ENCODE peak calls at places on chromosome 2, in four cellular contexts. Q is K562, A is HCT116, E is HepG2. C is an unnamed sample.

GRCh38 chr2:240424341-240425235 is 10.9 kb upstream of the GPC1 start:
- DNase-seq in E (no peak), Q (no peak), A (no peak), C (no peak)

GRCh38 chr2:11385222-11385621 is 40.8 kb upstream of the ROCK2 start:
- DNase-seq in A (no peak), Q (no peak), E (no peak), C (no peak)

GRCh38 chr2:170714156-170715061 is 728 bp upstream of the SP5 start:
- DNase-seq in E (no peak), Q (peak), A (no peak), C (no peak)

GRCh38 chr2:207828361-207829057 is 58.8 kb upstream of the FZD5 start:
- DNase-seq in E (peak), Q (no peak), A (no peak), C (no peak)

GRCh38 chr2:159163935-159164334 is 122.6 kb downstream of the WDSUB1 start:
- DNase-seq in E (no peak), A (no peak), Q (no peak), C (no peak)

GRCh38 chr2:200077210-200077650 is 121.8 kb downstream of the MAIP1 start:
- DNase-seq in E (peak), A (no peak), Q (no peak), C (peak)

GRCh38 chr2:176104338-176105077 is 2.6 kb upstream of the HOXD11 start:
- DNase-seq in E (no peak), Q (no peak), A (no peak), C (no peak)

GRCh38 chr2:8086342-8086741 is 595.5 kb upstream of the ID2 start:
- DNase-seq in E (no peak), A (no peak), Q (no peak), C (no peak)

GRCh38 chr2:43943809-43944452 is 51.9 kb downstream of the LRPPRC start:
- DNase-seq in A (no peak), Q (no peak), E (no peak), C (no peak)

GRCh38 chr2:199485732-199486335 is 28.1 kb upstream of the SATB2 start:
- DNase-seq in Q (peak), A (peak), E (peak), C (no peak)

GRCh38 chr2:65431417-65432226 is 777 bp downstream of the SPRED2 start:
- DNase-seq in Q (peak), A (no peak), E (peak), C (no peak)

DNA sequence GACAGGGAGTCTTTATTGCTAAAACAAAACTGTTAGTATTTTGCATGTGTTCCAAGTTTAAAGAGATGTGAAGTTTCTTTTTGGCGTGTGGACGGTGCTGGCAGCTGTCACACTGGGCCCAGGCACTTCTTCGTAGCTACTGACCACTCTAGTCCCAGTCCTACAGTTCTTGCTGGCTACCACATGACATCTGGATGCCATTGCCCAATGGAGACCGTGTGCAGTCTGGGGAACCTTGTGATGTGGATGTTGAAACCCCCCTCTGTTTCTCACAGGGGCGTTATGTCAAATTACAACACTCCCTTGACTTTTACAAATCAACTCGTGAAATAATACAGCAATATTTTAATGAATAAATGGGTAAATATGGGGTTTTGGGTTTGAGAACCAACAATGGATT is 1.1 kb downstream of the GPD2 start:
- DNase-seq in Q (peak), E (no peak), A (no peak), C (no peak)
- TF ChIP-seq POLR2AphosphoS5 in Q (no peak), E (no peak), A (no peak), C (no peak)

GRCh38 chr2:178415979-178416378 is 35.0 kb downstream of the PRKRA start:
- DNase-seq in Q (no peak), E (no peak), A (no peak), C (no peak)

GRCh38 chr2:178412047-178412446 is 38.9 kb downstream of the PRKRA start:
- DNase-seq in Q (no peak), E (no peak), A (no peak), C (no peak)

GRCh38 chr2:178413472-178414265 is 37.3 kb downstream of the PRKRA start:
- DNase-seq in Q (peak), E (peak), A (peak), C (peak)

GRCh38 chr2:178417916-178418315 is 33.1 kb downstream of the PRKRA start:
- DNase-seq in A (no peak), E (no peak), Q (no peak), C (no peak)

DNA sequence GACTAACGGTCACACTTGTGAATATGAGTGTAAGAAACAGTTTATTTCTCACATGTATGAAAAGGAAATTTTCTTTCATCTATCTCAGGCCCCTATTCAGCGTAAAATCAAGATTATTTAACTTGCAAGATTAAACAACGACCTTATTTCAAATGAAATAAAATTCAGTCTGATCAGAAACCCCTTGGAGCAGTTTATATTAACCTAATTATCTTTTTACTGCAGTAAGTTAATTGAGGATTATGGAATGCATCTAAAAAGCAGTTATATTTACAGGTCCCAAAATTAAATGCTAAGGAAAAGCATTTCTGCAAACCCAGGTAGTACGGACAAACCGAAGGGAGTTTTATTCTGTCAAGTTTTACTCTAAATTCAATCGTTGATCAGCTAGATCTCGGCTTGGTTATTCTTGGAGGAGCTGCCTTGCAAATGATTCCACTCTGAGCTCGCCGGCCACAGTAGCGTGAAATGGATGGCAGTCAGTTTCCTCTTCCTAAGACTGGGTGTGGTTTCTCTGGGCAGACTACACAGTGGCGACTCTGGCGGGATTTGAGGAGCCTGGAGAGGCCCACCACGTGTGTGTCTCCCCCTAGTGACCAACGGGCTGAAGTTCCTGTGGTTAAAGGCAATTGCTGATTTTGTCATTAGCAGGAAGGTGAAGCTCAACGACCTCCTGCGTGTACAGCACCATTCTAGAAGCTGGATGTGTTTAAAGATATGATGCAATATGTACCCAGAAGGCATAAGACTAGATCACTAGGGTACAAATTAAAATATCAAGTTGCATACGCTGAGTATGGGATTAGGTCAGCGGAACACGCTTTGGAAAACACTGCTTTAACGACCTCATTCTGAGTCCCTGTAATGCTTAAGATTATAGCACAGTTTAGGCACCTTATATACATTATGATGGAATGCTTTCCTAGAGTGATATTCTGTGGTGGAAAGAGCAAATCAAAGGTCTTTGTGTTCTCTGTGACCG is 36.4 kb downstream of the PRKRA start:
- DNase-seq in E (peak), Q (peak), A (peak), C (peak)
- TF ChIP-seq TCF7L2 in E (no peak), Q (no peak), A (no peak), C (no peak)

DNA sequence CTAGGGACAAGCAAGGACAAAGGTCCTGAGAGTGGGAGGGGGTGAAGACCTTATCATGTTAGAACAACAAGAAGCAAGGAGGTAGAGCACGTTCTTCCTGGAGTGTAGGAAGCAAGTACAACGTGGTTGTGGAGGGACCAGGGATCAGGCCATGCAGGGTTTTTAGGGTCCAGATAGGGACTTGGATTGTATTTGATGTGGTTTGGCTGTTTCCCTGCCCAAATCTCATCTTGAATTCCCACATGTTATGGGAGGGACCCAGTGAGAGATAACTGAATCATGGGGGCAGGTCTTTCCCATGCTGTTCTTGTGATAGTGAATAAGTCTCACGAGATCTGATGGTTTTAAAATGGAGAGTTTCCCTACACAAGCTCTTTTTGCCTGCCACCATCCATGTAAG is 53.2 kb downstream of the ICA1L start:
- DNase-seq in A (no peak), Q (no peak), E (no peak), C (no peak)
- TF ChIP-seq POLR2AphosphoS5 in A (no peak), Q (no peak), E (no peak), C (no peak)

DNA sequence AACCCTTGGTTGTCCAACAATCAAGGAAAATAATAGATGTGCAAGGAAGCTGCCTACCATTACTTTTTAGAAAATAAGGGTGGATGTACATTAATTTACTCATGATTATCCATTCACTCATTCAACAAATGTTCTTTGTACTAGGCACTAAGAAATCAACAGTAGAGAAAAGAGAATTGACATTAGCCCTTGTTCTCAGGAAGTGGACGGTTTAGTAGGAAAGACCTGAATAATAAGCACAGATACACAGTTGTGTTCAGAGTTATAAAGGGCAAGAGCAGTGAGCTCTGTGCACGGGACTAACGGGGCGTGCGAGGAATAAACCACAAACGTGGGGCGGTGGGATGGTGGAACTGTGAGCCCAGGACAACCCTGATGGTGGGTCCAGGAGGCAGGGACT is 94.4 kb upstream of the MBOAT2 start:
- DNase-seq in E (no peak), A (no peak), Q (no peak), C (no peak)
- TF ChIP-seq TCF7L2 in E (no peak), A (no peak), Q (no peak), C (no peak)